ENCODE peak calls at places on chromosomes 2 and 18, in six cellular contexts. S is nucleus accumbens, C is HFF-Myc, E is GM23248, T is GM03348, N is GM04504. L is an unnamed sample.

GRCh38 chr2:240393831-240394410 is 41.5 kb upstream of the GPC1 start:
- DNase-seq in E (peak), T (no peak), S (no peak), N (no peak), C (no peak), L (no peak)

GRCh38 chr18:63366991-63367240 is at the start of gene KDSR:
- DNase-seq in S (no peak), T (no peak), E (no peak), C (no peak), N (no peak), L (no peak)

GRCh38 chr18:22168360-22168921 is 948 bp upstream of the GATA6 start:
- DNase-seq in C (no peak), E (no peak), N (no peak), S (no peak), T (no peak), L (peak)

GRCh38 chr2:207473203-207473865 is 56.4 kb upstream of the CREB1 start:
- DNase-seq in T (peak), S (peak), E (peak), N (peak), C (peak), L (peak)

GRCh38 chr2:32061973-32062861 is 1.1 kb upstream of the SPAST start:
- DNase-seq in T (peak), C (no peak), S (peak), E (peak), N (no peak), L (peak)

GRCh38 chr2:190736355-190736754 is 87.5 kb downstream of the NAB1 start:
- DNase-seq in C (no peak), E (no peak), N (no peak), T (no peak), S (no peak), L (no peak)

GRCh38 chr2:6813573-6813972 is 52.1 kb downstream of the CMPK2 start:
- DNase-seq in C (no peak), S (no peak), T (no peak), N (no peak), E (no peak), L (no peak)

GRCh38 chr18:10213526-10213925 is 240.9 kb upstream of the APCDD1 start:
- DNase-seq in C (no peak), N (no peak), S (no peak), T (no peak), E (peak), L (peak)

GRCh38 chr2:184562532-184562931 is 35.8 kb upstream of the ZNF804A start:
- DNase-seq in N (no peak), T (no peak), E (peak), C (no peak), S (no peak), L (no peak)

GRCh38 chr2:12704378-12704777 is 12.4 kb upstream of the TRIB2 start:
- DNase-seq in C (no peak), T (no peak), S (no peak), N (peak), E (peak), L (no peak)

GRCh38 chr18:56935531-56936040 is 211.3 kb upstream of the BOD1L2 start:
- DNase-seq in T (no peak), C (no peak), N (no peak), S (no peak), E (no peak), L (no peak)

GRCh38 chr2:98772531-98772930 is 41.6 kb upstream of the MGAT4A start:
- DNase-seq in T (no peak), S (no peak), E (no peak), C (no peak), N (no peak), L (no peak)

GRCh38 chr2:105323117-105323516 is 6.4 kb downstream of the TGFBRAP1 start:
- DNase-seq in T (no peak), C (no peak), S (no peak), N (no peak), E (no peak), L (no peak)

GRCh38 chr2:152766908-152767307 is 48.5 kb downstream of the ARL6IP6 start:
- DNase-seq in E (peak), S (no peak), T (no peak), N (no peak), C (no peak), L (no peak)

GRCh38 chr2:8229546-8229986 is 452.3 kb upstream of the ID2 start:
- DNase-seq in E (peak), N (peak), C (peak), S (no peak), T (peak), L (peak)

GRCh38 chr2:158544998-158545397 is 88.2 kb downstream of the PKP4 start:
- DNase-seq in N (no peak), E (no peak), T (no peak), C (no peak), S (no peak), L (no peak)

GRCh38 chr2:74267068-74267467 is 68.7 kb downstream of the MTHFD2 start:
- DNase-seq in E (no peak), N (no peak), T (no peak), S (no peak), C (no peak), L (no peak)

GRCh38 chr2:130372055-130372832 is 16.4 kb downstream of the PTPN18 start:
- DNase-seq in N (peak), E (peak), S (peak), T (peak), C (peak), L (peak)

GRCh38 chr2:230430957-230431635 is 15.1 kb downstream of the SP100 start:
- DNase-seq in S (no peak), E (no peak), C (no peak), N (no peak), T (no peak), L (no peak)

GRCh38 chr2:202096736-202097135 is 23.7 kb downstream of the KIAA2012 start:
- DNase-seq in E (peak), C (no peak), T (no peak), S (no peak), N (peak), L (no peak)

L was measured in A673.